ENCODE peak calls at places on chromosome 14, in five cellular contexts. One of them, this sample, is unnamed.

GRCh38 chr14:81464253-81465001 is 64.3 kb upstream of the STON2 start:
- DNase-seq in breast epithelium: no peak
- DNase-seq in progenitor cell of endocrine pancreas: peak; percentile 44
- DNase-seq in sciatic nerve: no peak
- DNase-seq in activated T-cell treated with anti-CD3 and anti-CD28 coated beads, Interleukin-2, amount 50 U/mL, for 72 hours: peak; percentile 76
- DNase-seq in this sample: peak; percentile 71

GRCh38 chr14:93035585-93035916 is 80.2 kb downstream of the ITPK1 start:
- DNase-seq in breast epithelium: no peak
- DNase-seq in progenitor cell of endocrine pancreas: no peak
- DNase-seq in sciatic nerve: no peak
- DNase-seq in activated T-cell treated with anti-CD3 and anti-CD28 coated beads, Interleukin-2, amount 50 U/mL, for 72 hours: no peak
- DNase-seq in this sample: no peak

GRCh38 chr14:68278568-68279436 is 459.2 kb downstream of the RAD51B start:
- DNase-seq in breast epithelium: no peak
- DNase-seq in progenitor cell of endocrine pancreas: no peak
- DNase-seq in sciatic nerve: no peak
- DNase-seq in activated T-cell treated with anti-CD3 and anti-CD28 coated beads, Interleukin-2, amount 50 U/mL, for 72 hours: no peak
- DNase-seq in this sample: no peak

GRCh38 chr14:103021817-103022668 is 35.3 kb downstream of the CDC42BPB start:
- DNase-seq in breast epithelium: peak; percentile 31
- DNase-seq in progenitor cell of endocrine pancreas: no peak
- DNase-seq in sciatic nerve: peak; percentile 49
- DNase-seq in activated T-cell treated with anti-CD3 and anti-CD28 coated beads, Interleukin-2, amount 50 U/mL, for 72 hours: no peak
- DNase-seq in this sample: no peak

GRCh38 chr14:75989134-75989533 is 3.6 kb downstream of the IFT43 start:
- DNase-seq in breast epithelium: no peak
- DNase-seq in progenitor cell of endocrine pancreas: no peak
- DNase-seq in sciatic nerve: no peak
- DNase-seq in activated T-cell treated with anti-CD3 and anti-CD28 coated beads, Interleukin-2, amount 50 U/mL, for 72 hours: no peak
- DNase-seq in this sample: no peak

GRCh38 chr14:58082011-58082410 is 70.0 kb downstream of the ARMH4 start:
- DNase-seq in breast epithelium: no peak
- DNase-seq in progenitor cell of endocrine pancreas: no peak
- DNase-seq in sciatic nerve: no peak
- DNase-seq in activated T-cell treated with anti-CD3 and anti-CD28 coated beads, Interleukin-2, amount 50 U/mL, for 72 hours: no peak
- DNase-seq in this sample: no peak

GRCh38 chr14:85528882-85529585 is 910 bp upstream of the FLRT2 start:
- DNase-seq in breast epithelium: no peak
- DNase-seq in progenitor cell of endocrine pancreas: no peak
- DNase-seq in sciatic nerve: no peak
- DNase-seq in activated T-cell treated with anti-CD3 and anti-CD28 coated beads, Interleukin-2, amount 50 U/mL, for 72 hours: no peak
- DNase-seq in this sample: no peak

GRCh38 chr14:103512701-103513611 is 9.7 kb downstream of the CKB start:
- DNase-seq in breast epithelium: peak; percentile 66
- DNase-seq in progenitor cell of endocrine pancreas: no peak
- DNase-seq in sciatic nerve: no peak
- DNase-seq in activated T-cell treated with anti-CD3 and anti-CD28 coated beads, Interleukin-2, amount 50 U/mL, for 72 hours: no peak
- DNase-seq in this sample: no peak

GRCh38 chr14:68704736-68705720 is 87.8 kb downstream of the ZFP36L1 start:
- DNase-seq in breast epithelium: no peak
- DNase-seq in progenitor cell of endocrine pancreas: no peak
- DNase-seq in sciatic nerve: peak; percentile 34
- DNase-seq in activated T-cell treated with anti-CD3 and anti-CD28 coated beads, Interleukin-2, amount 50 U/mL, for 72 hours: no peak
- DNase-seq in this sample: no peak

GRCh38 chr14:39568809-39569538 is 136.7 kb upstream of the FBXO33 start:
- DNase-seq in breast epithelium: no peak
- DNase-seq in progenitor cell of endocrine pancreas: no peak
- DNase-seq in sciatic nerve: no peak
- DNase-seq in activated T-cell treated with anti-CD3 and anti-CD28 coated beads, Interleukin-2, amount 50 U/mL, for 72 hours: no peak
- DNase-seq in this sample: no peak

GRCh38 chr14:105249175-105250007 is 1.1 kb downstream of the BTBD6 start:
- DNase-seq in breast epithelium: no peak
- DNase-seq in progenitor cell of endocrine pancreas: peak; percentile 23
- DNase-seq in sciatic nerve: no peak
- DNase-seq in activated T-cell treated with anti-CD3 and anti-CD28 coated beads, Interleukin-2, amount 50 U/mL, for 72 hours: no peak
- DNase-seq in this sample: no peak

GRCh38 chr14:68598621-68599447 is 194.0 kb downstream of the ZFP36L1 start:
- DNase-seq in breast epithelium: no peak
- DNase-seq in progenitor cell of endocrine pancreas: no peak
- DNase-seq in sciatic nerve: peak; percentile 85
- DNase-seq in activated T-cell treated with anti-CD3 and anti-CD28 coated beads, Interleukin-2, amount 50 U/mL, for 72 hours: no peak
- DNase-seq in this sample: no peak

GRCh38 chr14:69077841-69078240 is 75.1 kb downstream of the DCAF5 start:
- DNase-seq in breast epithelium: no peak
- DNase-seq in progenitor cell of endocrine pancreas: no peak
- DNase-seq in sciatic nerve: no peak
- DNase-seq in activated T-cell treated with anti-CD3 and anti-CD28 coated beads, Interleukin-2, amount 50 U/mL, for 72 hours: no peak
- DNase-seq in this sample: no peak

GRCh38 chr14:85439696-85440328 is 90.1 kb upstream of the FLRT2 start:
- DNase-seq in breast epithelium: no peak
- DNase-seq in progenitor cell of endocrine pancreas: no peak
- DNase-seq in sciatic nerve: no peak
- DNase-seq in activated T-cell treated with anti-CD3 and anti-CD28 coated beads, Interleukin-2, amount 50 U/mL, for 72 hours: no peak
- DNase-seq in this sample: no peak

GRCh38 chr14:28766505-28767238 is at the start of gene FOXG1:
- DNase-seq in breast epithelium: no peak
- DNase-seq in progenitor cell of endocrine pancreas: no peak
- DNase-seq in sciatic nerve: no peak
- DNase-seq in activated T-cell treated with anti-CD3 and anti-CD28 coated beads, Interleukin-2, amount 50 U/mL, for 72 hours: no peak
- DNase-seq in this sample: no peak

GRCh38 chr14:104942586-104942985 is 17.9 kb downstream of the PLD4 start:
- DNase-seq in breast epithelium: no peak
- DNase-seq in progenitor cell of endocrine pancreas: no peak
- DNase-seq in sciatic nerve: no peak
- DNase-seq in activated T-cell treated with anti-CD3 and anti-CD28 coated beads, Interleukin-2, amount 50 U/mL, for 72 hours: no peak
- DNase-seq in this sample: no peak

GRCh38 chr14:100294213-100294962 is 11.9 kb downstream of the SLC25A29 start:
- DNase-seq in breast epithelium: no peak
- DNase-seq in progenitor cell of endocrine pancreas: no peak
- DNase-seq in sciatic nerve: peak; percentile 50
- DNase-seq in activated T-cell treated with anti-CD3 and anti-CD28 coated beads, Interleukin-2, amount 50 U/mL, for 72 hours: no peak
- DNase-seq in this sample: no peak

GRCh38 chr14:28759658-28760313 is 6.8 kb upstream of the FOXG1 start:
- DNase-seq in breast epithelium: no peak
- DNase-seq in progenitor cell of endocrine pancreas: no peak
- DNase-seq in sciatic nerve: no peak
- DNase-seq in activated T-cell treated with anti-CD3 and anti-CD28 coated beads, Interleukin-2, amount 50 U/mL, for 72 hours: no peak
- DNase-seq in this sample: no peak

GRCh38 chr14:68527329-68527851 is 265.5 kb downstream of the ZFP36L1 start:
- DNase-seq in breast epithelium: no peak
- DNase-seq in progenitor cell of endocrine pancreas: no peak
- DNase-seq in sciatic nerve: no peak
- DNase-seq in activated T-cell treated with anti-CD3 and anti-CD28 coated beads, Interleukin-2, amount 50 U/mL, for 72 hours: no peak
- DNase-seq in this sample: no peak

GRCh38 chr14:63705561-63706070 is 22.2 kb downstream of the SGPP1 start:
- DNase-seq in breast epithelium: no peak
- DNase-seq in progenitor cell of endocrine pancreas: no peak
- DNase-seq in sciatic nerve: no peak
- DNase-seq in activated T-cell treated with anti-CD3 and anti-CD28 coated beads, Interleukin-2, amount 50 U/mL, for 72 hours: no peak
- DNase-seq in this sample: no peak

GRCh38 chr14:39322807-39323206 is 89.1 kb downstream of the MIA2 start:
- DNase-seq in breast epithelium: no peak
- DNase-seq in progenitor cell of endocrine pancreas: no peak
- DNase-seq in sciatic nerve: no peak
- DNase-seq in activated T-cell treated with anti-CD3 and anti-CD28 coated beads, Interleukin-2, amount 50 U/mL, for 72 hours: no peak
- DNase-seq in this sample: no peak

GRCh38 chr14:89364316-89364715 is 52.7 kb downstream of the FOXN3 start:
- DNase-seq in breast epithelium: no peak
- DNase-seq in progenitor cell of endocrine pancreas: no peak
- DNase-seq in sciatic nerve: no peak
- DNase-seq in activated T-cell treated with anti-CD3 and anti-CD28 coated beads, Interleukin-2, amount 50 U/mL, for 72 hours: no peak
- DNase-seq in this sample: no peak

GRCh38 chr14:80212025-80212402 is 710 bp upstream of the DIO2 start:
- DNase-seq in breast epithelium: no peak
- DNase-seq in progenitor cell of endocrine pancreas: no peak
- DNase-seq in sciatic nerve: no peak
- DNase-seq in activated T-cell treated with anti-CD3 and anti-CD28 coated beads, Interleukin-2, amount 50 U/mL, for 72 hours: no peak
- DNase-seq in this sample: no peak

GRCh38 chr14:50740858-50741257 is 72.8 kb upstream of the SAV1 start:
- DNase-seq in breast epithelium: no peak
- DNase-seq in progenitor cell of endocrine pancreas: no peak
- DNase-seq in sciatic nerve: no peak
- DNase-seq in activated T-cell treated with anti-CD3 and anti-CD28 coated beads, Interleukin-2, amount 50 U/mL, for 72 hours: no peak
- DNase-seq in this sample: no peak

GRCh38 chr14:77892381-77892871 is 92.5 kb downstream of the ADCK1 start:
- DNase-seq in breast epithelium: no peak
- DNase-seq in progenitor cell of endocrine pancreas: no peak
- DNase-seq in sciatic nerve: no peak
- DNase-seq in activated T-cell treated with anti-CD3 and anti-CD28 coated beads, Interleukin-2, amount 50 U/mL, for 72 hours: no peak
- DNase-seq in this sample: no peak

GRCh38 chr14:104935026-104935650 is 10.5 kb downstream of the PLD4 start:
- DNase-seq in breast epithelium: no peak
- DNase-seq in progenitor cell of endocrine pancreas: no peak
- DNase-seq in sciatic nerve: peak; percentile 41
- DNase-seq in activated T-cell treated with anti-CD3 and anti-CD28 coated beads, Interleukin-2, amount 50 U/mL, for 72 hours: no peak
- DNase-seq in this sample: no peak

GRCh38 chr14:34128665-34129064 is 177.8 kb upstream of the EGLN3 start:
- DNase-seq in breast epithelium: no peak
- DNase-seq in progenitor cell of endocrine pancreas: no peak
- DNase-seq in sciatic nerve: no peak
- DNase-seq in activated T-cell treated with anti-CD3 and anti-CD28 coated beads, Interleukin-2, amount 50 U/mL, for 72 hours: no peak
- DNase-seq in this sample: no peak

GRCh38 chr14:93764211-93764659 is 24.1 kb downstream of the PRIMA1 start:
- DNase-seq in breast epithelium: no peak
- DNase-seq in progenitor cell of endocrine pancreas: no peak
- DNase-seq in sciatic nerve: no peak
- DNase-seq in activated T-cell treated with anti-CD3 and anti-CD28 coated beads, Interleukin-2, amount 50 U/mL, for 72 hours: no peak
- DNase-seq in this sample: no peak

GRCh38 chr14:36524874-36525745 is 5.1 kb upstream of the NKX2-1 start:
- DNase-seq in breast epithelium: no peak
- DNase-seq in progenitor cell of endocrine pancreas: peak; percentile 67
- DNase-seq in sciatic nerve: no peak
- DNase-seq in activated T-cell treated with anti-CD3 and anti-CD28 coated beads, Interleukin-2, amount 50 U/mL, for 72 hours: peak; percentile 58
- DNase-seq in this sample: no peak

GRCh38 chr14:57854571-57854970 is 11.3 kb downstream of the SLC35F4 start:
- DNase-seq in breast epithelium: no peak
- DNase-seq in progenitor cell of endocrine pancreas: no peak
- DNase-seq in sciatic nerve: no peak
- DNase-seq in activated T-cell treated with anti-CD3 and anti-CD28 coated beads, Interleukin-2, amount 50 U/mL, for 72 hours: no peak
- DNase-seq in this sample: no peak

GRCh38 chr14:22555573-22556011 is 33.4 kb downstream of the DAD1 start:
- DNase-seq in breast epithelium: no peak
- DNase-seq in progenitor cell of endocrine pancreas: no peak
- DNase-seq in sciatic nerve: no peak
- DNase-seq in activated T-cell treated with anti-CD3 and anti-CD28 coated beads, Interleukin-2, amount 50 U/mL, for 72 hours: peak; percentile 72
- DNase-seq in this sample: peak; percentile 80

GRCh38 chr14:102078840-102079699 is 7.8 kb downstream of the HSP90AA1 start:
- DNase-seq in breast epithelium: no peak
- DNase-seq in progenitor cell of endocrine pancreas: no peak
- DNase-seq in sciatic nerve: no peak
- DNase-seq in activated T-cell treated with anti-CD3 and anti-CD28 coated beads, Interleukin-2, amount 50 U/mL, for 72 hours: no peak
- DNase-seq in this sample: no peak

GRCh38 chr14:79540394-79540793 is 670.9 kb downstream of the DIO2 start:
- DNase-seq in breast epithelium: no peak
- DNase-seq in progenitor cell of endocrine pancreas: no peak
- DNase-seq in sciatic nerve: no peak
- DNase-seq in activated T-cell treated with anti-CD3 and anti-CD28 coated beads, Interleukin-2, amount 50 U/mL, for 72 hours: no peak
- DNase-seq in this sample: no peak

This sample was measured in activated CD8-positive, alpha-beta memory T cell treated with anti-CD3 and anti-CD28 coated beads, Interleukin-2, amount 10 ng/mL, durations not matched to agents 7 days and 5 days.